ENCODE peak calls at places on chromosomes 16 and 17, in eight cellular contexts. G is heart right ventricle; K is right lobe of liver; H is HCT116; U is H1; M is esophagus squamous epithelium; I is cardiac muscle cell; D is CD8-positive, alpha-beta T cell. X is an unnamed sample.

GRCh38 chr17:37450090-37450489 is 39.6 kb upstream of the DUSP14 start:
- DNase-seq in H (no peak), U (no peak), K (no peak), M (no peak), D (no peak), I (no peak), G (no peak), X (no peak)

GRCh38 chr17:2693561-2694380 is 17.8 kb downstream of the CLUH start:
- DNase-seq in H (no peak), D (no peak), I (no peak), M (no peak), U (no peak), K (peak; percentile 50), G (no peak), X (no peak)

GRCh38 chr17:10069301-10069700 is 129.1 kb downstream of the GAS7 start:
- DNase-seq in D (no peak), H (no peak), K (no peak), U (no peak), I (no peak), G (no peak), M (no peak), X (no peak)

GRCh38 chr16:13780841-13781553 is 139.0 kb upstream of the ERCC4 start:
- DNase-seq in D (no peak), K (no peak), U (no peak), I (no peak), H (no peak), G (no peak), M (no peak), X (no peak)

GRCh38 chr17:31695456-31696090 is 163.5 kb downstream of the COPRS start:
- DNase-seq in U (no peak), H (no peak), D (no peak), I (peak; percentile 36), M (no peak), G (no peak), K (no peak), X (no peak)

GRCh38 chr16:24776486-24777220 is 47.2 kb downstream of the TNRC6A start:
- DNase-seq in D (no peak), M (no peak), K (peak; percentile 62), I (peak; percentile 81), U (no peak), G (peak; percentile 27), H (no peak), X (no peak)

GRCh38 chr16:75222271-75222783 is 3.5 kb downstream of the CTRB1 start:
- DNase-seq in U (no peak), I (no peak), M (no peak), G (no peak), D (no peak), K (no peak), H (no peak), X (no peak)

GRCh38 chr16:72042157-72042660 is 12.1 kb upstream of the HP start:
- DNase-seq in K (peak; percentile 87), H (no peak), M (no peak), G (no peak), U (no peak), D (no peak), I (no peak), X (no peak)

GRCh38 chr16:31472559-31473203 is 729 bp downstream of the TGFB1I1 start:
- DNase-seq in K (peak; percentile 87), G (peak; percentile 90), M (no peak), I (peak; percentile 97), U (peak; percentile 92), D (peak; percentile 52), H (peak; percentile 90), X (no peak)

GRCh38 chr16:88763502-88764053 is 21.4 kb downstream of the PIEZO1 start:
- DNase-seq in K (peak; percentile 84), M (no peak), I (no peak), G (no peak), D (no peak), H (no peak), U (peak; percentile 85), X (no peak)

DNA sequence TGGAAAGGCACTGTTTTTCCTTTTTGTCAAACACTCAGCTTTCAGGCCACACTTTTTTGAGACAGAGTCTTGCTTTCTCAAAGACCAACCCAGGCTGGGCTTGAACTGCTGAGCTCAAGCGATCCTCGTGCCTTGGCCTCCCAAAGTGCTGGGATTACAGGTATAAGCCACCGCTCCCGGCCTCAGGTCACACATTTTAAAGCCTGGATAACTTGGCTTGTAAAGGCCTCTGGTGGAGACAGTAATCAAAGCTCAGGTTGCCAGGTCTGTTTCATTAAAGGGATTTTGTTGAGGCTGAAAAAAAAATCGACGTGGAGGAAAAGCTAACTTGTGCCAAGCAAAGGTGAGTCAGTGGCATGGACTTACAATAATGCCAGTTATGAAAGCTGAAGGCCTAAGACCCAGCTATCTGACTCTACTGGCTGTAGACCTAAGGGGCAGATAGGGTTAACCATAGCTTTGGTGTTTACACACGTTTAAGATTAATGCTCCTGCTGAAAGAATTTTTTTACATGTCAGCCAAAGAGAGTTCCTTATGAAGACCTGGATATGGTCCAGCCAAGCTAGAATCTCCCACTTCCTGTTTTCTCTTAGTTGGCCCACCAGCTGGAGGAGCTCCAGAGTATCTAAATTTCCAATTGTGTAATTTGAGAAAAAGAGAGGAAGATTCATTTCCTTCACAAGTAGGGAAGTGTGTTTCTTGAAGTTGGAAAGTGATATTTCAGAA is 910 bp downstream of the NBR1 start:
- DNase-seq in U (no peak), K (no peak), H (peak; percentile 50), I (peak; percentile 96), D (no peak), G (no peak), M (no peak), X (no peak)
- TF ChIP-seq CTCF in U (peak; percentile 13), K (peak; percentile 18), H (peak; percentile 38), I (peak; percentile 38), D (no peak), G (no peak), M (no peak), X (no peak)

DNA sequence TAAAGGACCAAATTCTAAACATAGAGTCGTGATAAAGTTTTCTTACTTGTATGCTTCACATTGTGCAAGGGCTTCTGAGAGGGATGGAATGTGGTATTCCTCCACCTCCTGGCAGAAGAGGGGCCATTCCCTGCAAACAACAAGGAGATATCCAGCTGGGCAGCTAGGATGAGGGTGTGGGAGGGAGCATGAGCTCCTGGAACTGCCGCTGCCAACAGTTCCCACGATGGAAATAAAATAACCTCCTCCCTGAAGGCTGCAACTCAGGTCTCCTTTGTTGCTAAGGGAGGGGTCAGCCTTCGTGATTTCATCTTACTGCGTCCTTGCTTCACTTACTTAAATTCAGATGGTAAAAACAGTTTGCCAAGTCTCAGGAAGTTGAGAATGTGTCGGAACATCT is 15.6 kb downstream of the PLEKHG4 start:
- DNase-seq in G (no peak), M (no peak), D (no peak), I (peak; percentile 73), U (no peak), K (no peak), H (no peak), X (no peak)
- TF ChIP-seq CTCF in G (no peak), M (no peak), D (no peak), I (peak; percentile 22), U (no peak), K (no peak), H (no peak), X (no peak)

GRCh38 chr17:12546983-12547382 is 118.7 kb upstream of the MYOCD start:
- DNase-seq in K (no peak), I (no peak), D (no peak), G (no peak), H (no peak), U (no peak), M (no peak), X (no peak)
- TF ChIP-seq CTCF in K (no peak), I (no peak), D (no peak), G (no peak), H (no peak), U (no peak), M (no peak), X (no peak)

DNA sequence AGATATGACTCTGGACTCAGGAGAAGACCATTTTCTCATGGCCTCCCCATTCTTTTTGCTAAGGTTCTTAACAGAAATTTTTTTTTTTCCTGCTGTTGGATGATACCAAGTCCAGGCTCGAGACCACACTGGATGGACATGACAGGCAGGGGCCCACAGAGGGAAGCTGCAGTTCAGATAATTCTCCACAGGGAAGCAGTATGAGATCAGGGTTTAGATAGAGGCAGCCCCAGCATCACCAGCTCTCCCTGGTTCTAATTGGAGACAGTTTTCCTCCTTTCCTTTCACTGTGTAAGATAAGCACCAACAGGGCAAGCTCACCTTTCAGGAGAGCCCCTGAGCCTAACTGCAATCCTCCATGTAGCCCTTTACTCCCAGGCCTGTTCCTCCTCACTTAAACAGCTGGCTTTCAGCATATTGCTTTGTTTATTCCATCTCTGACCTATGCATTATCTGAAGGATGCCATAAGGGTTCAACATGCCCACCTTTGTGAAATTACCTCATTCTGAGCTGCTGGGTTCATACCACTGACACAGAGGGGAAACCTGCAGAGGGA is 108.1 kb downstream of the SNX11 start:
- DNase-seq in G (no peak), H (peak; percentile 71), K (no peak), D (no peak), U (peak; percentile 47), M (no peak), I (peak; percentile 63), X (no peak)
- TF ChIP-seq CTCF in G (no peak), H (peak; percentile 94), K (peak; percentile 30), D (no peak), U (peak; percentile 78), M (peak; percentile 44), I (peak; percentile 61), X (peak; percentile 49)

GRCh38 chr17:43368740-43369506 is 29.9 kb upstream of the ARL4D start:
- DNase-seq in G (peak; percentile 84), K (peak; percentile 86), D (peak; percentile 61), M (no peak), H (peak; percentile 50), I (peak; percentile 91), U (peak; percentile 88), X (peak; percentile 53)
- TF ChIP-seq CTCF in G (no peak), K (no peak), D (no peak), M (no peak), H (no peak), I (no peak), U (no peak), X (no peak)

GRCh38 chr16:47854737-47855136 is 301.1 kb downstream of the ABCC12 start:
- DNase-seq in K (no peak), G (no peak), I (no peak), M (no peak), H (no peak), D (no peak), U (no peak), X (no peak)
- TF ChIP-seq CTCF in K (no peak), G (no peak), I (no peak), M (no peak), H (no peak), D (no peak), U (no peak), X (no peak)

DNA sequence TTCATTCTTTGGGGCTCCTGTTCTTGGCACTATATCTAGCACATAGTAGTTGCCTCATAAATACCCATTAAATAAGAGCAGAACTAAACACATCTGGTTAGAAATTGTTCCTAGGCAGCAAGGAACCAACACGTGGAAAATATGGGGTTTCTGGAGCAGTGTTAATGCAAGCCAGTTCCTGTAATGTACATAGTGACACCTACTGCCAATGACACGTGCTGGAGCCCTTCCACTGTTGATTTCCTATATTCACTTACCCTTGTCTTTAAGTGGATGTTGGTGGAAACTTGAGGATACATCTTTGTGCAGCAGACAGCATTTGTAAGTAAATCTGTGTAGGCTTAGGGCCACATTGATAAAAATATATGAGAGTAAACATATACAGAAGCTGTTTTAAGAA is 1.6 kb upstream of the IRF8 start:
- DNase-seq in U (no peak), D (no peak), I (no peak), H (no peak), M (no peak), K (no peak), G (no peak), X (no peak)
- TF ChIP-seq CTCF in U (no peak), D (no peak), I (no peak), H (no peak), M (no peak), K (no peak), G (no peak), X (no peak)